ENCODE peak calls at places on chromosomes 13 and 19, in four cellular contexts. K is IMR-90, Q is neuronal stem cell, A is mesendoderm. R is an unnamed sample.

GRCh38 chr13:29125934-29126424 is 305.8 kb downstream of the MTUS2 start:
- DNase-seq in K (no peak), Q (no peak), A (no peak), R (no peak)

GRCh38 chr19:15616627-15617270 is 1.7 kb downstream of the CYP4F8 start:
- DNase-seq in K (no peak), Q (no peak), A (no peak), R (no peak)

GRCh38 chr13:104163866-104164630 is 1097.8 kb upstream of the SLC10A2 start:
- DNase-seq in K (no peak), Q (no peak), A (no peak), R (no peak)

GRCh38 chr19:3949294-3949693 is 16.4 kb downstream of the NMRK2 start:
- DNase-seq in K (no peak), Q (no peak), A (no peak), R (no peak)

GRCh38 chr19:47315125-47315821 is 5.6 kb downstream of the C5AR1 start:
- DNase-seq in K (peak), Q (no peak), A (peak), R (peak)

GRCh38 chr19:27777726-27778125 is 1435.2 kb downstream of the UQCRFS1 start:
- DNase-seq in K (no peak), Q (no peak), A (peak), R (no peak)

GRCh38 chr13:76189882-76190519 is 553.9 kb downstream of the LMO7 start:
- DNase-seq in K (no peak), Q (no peak), A (no peak), R (no peak)

GRCh38 chr19:14072535-14073231 is at the start of gene MISP3:
- DNase-seq in K (no peak), Q (no peak), A (no peak), R (peak)

GRCh38 chr19:42424712-42425131 is 2.5 kb downstream of the LIPE start:
- DNase-seq in K (no peak), Q (no peak), A (peak), R (no peak)

GRCh38 chr19:55353803-55354697 is 469 bp downstream of the COX6B2 start:
- DNase-seq in K (peak), Q (no peak), A (peak), R (peak)

DNA sequence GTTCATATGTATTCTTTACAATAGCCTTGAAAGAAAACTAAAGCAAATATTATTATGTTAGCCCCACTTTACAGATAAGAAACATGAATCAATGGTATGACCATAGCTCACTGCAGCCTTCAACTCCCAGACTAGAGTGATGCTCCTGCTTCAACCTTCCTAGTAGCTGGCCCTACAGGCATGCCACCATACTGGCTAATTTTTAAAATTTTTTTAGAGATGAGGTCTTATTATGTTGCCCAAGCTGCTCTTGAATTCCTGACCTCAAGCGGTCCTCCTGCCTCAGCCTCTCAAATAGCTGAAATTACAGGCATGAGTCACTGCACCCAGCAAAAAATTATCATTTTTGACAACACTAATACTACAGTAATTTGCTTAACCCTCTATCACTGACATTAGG is 14.8 kb downstream of the CAB39L start:
- DNase-seq in K (no peak), Q (no peak), A (no peak), R (peak)
- H3K18ac ChIP-seq in K (no peak), Q (no peak), A (no peak), R (no peak)

GRCh38 chr19:41224632-41225031 is 5.6 kb downstream of the AXL start:
- DNase-seq in K (no peak), Q (no peak), A (no peak), R (no peak)
- H3K9ac ChIP-seq in K (peak), Q (no peak), A (no peak), R (no peak)

GRCh38 chr13:59978862-59979261 is 184.9 kb downstream of the DIAPH3 start:
- DNase-seq in K (no peak), Q (no peak), A (no peak), R (no peak)

GRCh38 chr13:59976856-59977255 is 186.9 kb downstream of the DIAPH3 start:
- DNase-seq in K (no peak), Q (no peak), A (no peak), R (no peak)

GRCh38 chr13:59979589-59979988 is 184.1 kb downstream of the DIAPH3 start:
- DNase-seq in K (no peak), Q (no peak), A (no peak), R (no peak)

GRCh38 chr13:59970847-59971246 is 192.9 kb downstream of the DIAPH3 start:
- DNase-seq in K (no peak), Q (no peak), A (peak), R (no peak)

GRCh38 chr13:59975807-59976445 is 187.8 kb downstream of the DIAPH3 start:
- DNase-seq in K (no peak), Q (no peak), A (peak), R (no peak)
- H3K4me3 ChIP-seq in K (no peak), Q (no peak), A (no peak), R (no peak)

DNA sequence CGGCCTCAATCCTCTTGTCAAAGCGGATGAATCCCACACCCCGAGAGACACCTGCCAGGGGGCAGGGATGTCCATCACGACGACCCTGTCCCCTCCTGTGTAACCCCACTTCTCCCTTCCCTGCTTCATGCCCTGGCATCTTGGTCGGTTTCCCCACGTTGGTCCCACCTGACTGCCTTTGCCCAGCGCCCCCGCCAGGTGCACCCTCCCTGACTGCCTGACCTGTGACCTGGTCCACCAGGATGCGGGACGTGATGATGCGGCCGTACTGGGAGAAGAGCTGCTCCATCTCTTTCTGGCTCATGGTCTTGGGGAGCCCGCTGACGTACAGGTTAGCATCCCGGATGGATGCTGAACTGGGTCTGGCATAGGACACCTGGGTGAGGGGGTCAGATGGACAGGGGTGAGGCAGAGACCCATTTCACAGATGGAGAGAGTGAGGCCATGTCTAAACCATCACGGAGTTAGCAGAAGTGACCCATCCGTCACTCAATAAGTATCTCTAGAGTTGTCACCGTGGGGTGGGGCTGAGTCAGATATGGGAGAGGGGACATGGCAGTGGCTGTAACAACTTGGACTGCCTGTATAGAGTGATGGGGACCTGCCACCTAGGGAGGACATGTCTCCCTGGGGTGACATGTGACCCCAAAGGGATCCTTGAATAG is 22.5 kb downstream of the ELAVL3 start:
- DNase-seq in K (no peak), Q (no peak), A (no peak), R (no peak)
- H3K18ac ChIP-seq in K (no peak), Q (peak), A (no peak), R (no peak)

DNA sequence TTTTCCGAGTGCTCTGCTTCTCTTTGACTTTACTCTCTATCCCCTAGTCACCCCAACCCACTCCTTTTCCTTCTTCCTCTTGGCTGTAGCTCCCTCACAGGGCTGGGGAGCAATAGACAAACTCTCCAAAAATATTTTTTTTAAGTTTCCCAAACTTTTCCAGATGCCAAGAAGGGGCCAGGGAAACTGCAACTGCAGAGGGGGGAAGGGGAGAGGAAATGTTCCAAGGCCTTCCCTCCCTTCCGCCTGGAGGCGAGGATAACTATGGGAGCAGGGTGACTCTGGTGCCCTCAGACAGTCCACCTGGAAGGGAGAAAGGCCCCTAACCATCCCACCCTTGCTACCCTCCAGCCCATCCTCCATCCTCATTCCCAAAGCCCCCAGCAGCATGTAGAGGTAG is 49.4 kb downstream of the LYL1 start:
- DNase-seq in K (no peak), Q (no peak), A (no peak), R (no peak)
- H3K9ac ChIP-seq in K (peak), Q (no peak), A (no peak), R (no peak)

GRCh38 chr13:43388282-43389034 is 365.1 kb downstream of the DNAJC15 start:
- DNase-seq in K (no peak), Q (no peak), A (no peak), R (no peak)
- H3K4me3 ChIP-seq in K (no peak), Q (no peak), A (no peak), R (no peak)

GRCh38 chr19:20238025-20238623 is 71.1 kb downstream of the ZNF486 start:
- DNase-seq in K (peak), Q (peak), A (peak), R (peak)
- H3K18ac ChIP-seq in K (no peak), Q (peak), A (peak), R (peak)

GRCh38 chr19:44783545-44783944 is 5.9 kb downstream of the CBLC start:
- DNase-seq in K (no peak), Q (no peak), A (no peak), R (no peak)
- H3K9ac ChIP-seq in K (no peak), Q (no peak), A (no peak), R (no peak)

R was measured in trophoblast cell.